ENCODE peak calls at places on chromosomes 1 and 21, in four cellular contexts. J, I, E and M are unnamed samples.

GRCh38 chr1:109767596-109768334 is 4.0 kb upstream of the EPS8L3 start:
- DNase-seq in J (peak; percentile 9), I (no peak), E (no peak), M (no peak)

GRCh38 chr1:37234941-37235418 is 200.7 kb upstream of the GRIK3 start:
- DNase-seq in J (no peak), I (no peak), E (no peak), M (no peak)

GRCh38 chr1:10759413-10760200 is 36.8 kb downstream of the CASZ1 start:
- DNase-seq in J (no peak), I (no peak), E (no peak), M (no peak)

GRCh38 chr21:45091540-45092322 is 17.4 kb downstream of the ADARB1 start:
- DNase-seq in J (no peak), I (no peak), E (peak; percentile 27), M (no peak)

GRCh38 chr1:223140551-223140950 is 2.5 kb downstream of the TLR5 start:
- DNase-seq in J (no peak), I (no peak), E (no peak), M (no peak)

GRCh38 chr1:185245466-185245865 is 71.6 kb downstream of the IVNS1ABP start:
- DNase-seq in J (no peak), I (no peak), E (peak; percentile 28), M (no peak)

GRCh38 chr1:168507271-168507670 is 36.5 kb downstream of the XCL2 start:
- DNase-seq in J (no peak), I (no peak), E (no peak), M (peak; percentile 60)

GRCh38 chr1:109391626-109392025 is 6.1 kb downstream of the SORT1 start:
- DNase-seq in J (no peak), I (no peak), E (no peak), M (no peak)

GRCh38 chr1:78071696-78072095 is 25.9 kb downstream of the GIPC2 start:
- DNase-seq in J (no peak), I (no peak), E (no peak), M (peak; percentile 90)

GRCh38 chr1:202802998-202803932 is 5.0 kb downstream of the KDM5B start:
- DNase-seq in J (no peak), I (no peak), E (peak; percentile 69), M (peak; percentile 69)

GRCh38 chr1:19831441-19831840 is 16.4 kb upstream of the RNF186 start:
- DNase-seq in J (no peak), I (no peak), E (no peak), M (no peak)

GRCh38 chr1:178612261-178612660 is 99.4 kb downstream of the TEX35 start:
- DNase-seq in J (no peak), I (no peak), E (peak; percentile 82), M (no peak)

GRCh38 chr1:67535474-67535873 is 105.3 kb upstream of the SERBP1 start:
- DNase-seq in J (peak; percentile 72), I (peak; percentile 82), E (peak; percentile 92), M (peak; percentile 95)

GRCh38 chr1:165342588-165342987 is 13.9 kb downstream of the LMX1A start:
- DNase-seq in J (no peak), I (no peak), E (no peak), M (peak; percentile 59)

GRCh38 chr1:25817840-25818501 is 1.8 kb upstream of the MTFR1L start:
- DNase-seq in J (no peak), I (no peak), E (no peak), M (peak; percentile 50)

GRCh38 chr1:247366926-247367325 is 35.3 kb upstream of the ZNF496 start:
- DNase-seq in J (no peak), I (no peak), E (no peak), M (no peak)

GRCh38 chr1:235835226-235835625 is 31.5 kb downstream of the LYST start:
- DNase-seq in J (peak; percentile 49), I (no peak), E (peak; percentile 46), M (no peak)

GRCh38 chr1:223683586-223684487 is 18.3 kb upstream of the CAPN8 start:
- DNase-seq in J (peak; percentile 51), I (no peak), E (peak; percentile 66), M (peak; percentile 71)

GRCh38 chr1:193476748-193477147 is 290.3 kb upstream of the B3GALT2 start:
- DNase-seq in J (no peak), I (no peak), E (no peak), M (no peak)

GRCh38 chr1:192559115-192560006 is 16.2 kb upstream of the RGS1 start:
- DNase-seq in J (no peak), I (no peak), E (peak; percentile 96), M (peak; percentile 88)

GRCh38 chr1:191537030-191537429 is 621.2 kb upstream of the RGS18 start:
- DNase-seq in J (no peak), I (no peak), E (no peak), M (no peak)
- TF ChIP-seq CTCF in J (no peak), I (no peak), E (no peak), M (no peak)

GRCh38 chr1:152000989-152001630 is 7.5 kb upstream of the S100A10 start:
- DNase-seq in J (peak; percentile 43), I (peak; percentile 41), E (no peak), M (peak; percentile 93)
- H3K4me3 ChIP-seq in J (no peak overlapping the region), I (no peak overlapping the region), E (no peak overlapping the region), M (no peak overlapping the region)

DNA sequence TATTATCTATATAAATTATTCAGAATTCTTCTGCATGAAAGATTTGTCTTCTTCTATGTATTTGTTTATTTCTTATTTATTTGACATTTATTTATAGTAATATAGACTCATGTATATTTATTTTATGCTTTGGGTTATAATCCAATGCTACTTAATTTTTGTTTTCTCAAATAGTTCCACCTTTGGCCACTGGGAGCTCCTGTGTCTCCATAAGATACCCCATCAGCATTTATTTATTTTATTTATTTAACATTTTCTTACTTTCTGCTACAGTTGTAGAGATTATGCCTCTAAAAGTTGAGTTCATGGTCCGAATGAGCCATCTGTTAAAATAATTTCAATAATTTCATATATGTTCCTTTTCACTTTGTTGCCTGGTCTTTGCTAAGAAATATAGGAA is 289.4 kb downstream of the ADGRL2 start:
- DNase-seq in J (no peak), I (no peak), E (peak; percentile 48), M (peak; percentile 30)
- TF ChIP-seq CTCF in J (peak; percentile 19), I (no peak), E (peak; percentile 59), M (peak; percentile 66)

GRCh38 chr1:45800899-45801298 is 2.5 kb upstream of the MAST2 start:
- DNase-seq in J (no peak), I (no peak), E (no peak), M (no peak)

GRCh38 chr1:45806129-45806528 is 2.7 kb downstream of the MAST2 start:
- DNase-seq in J (no peak), I (no peak), E (no peak), M (no peak)

GRCh38 chr1:45803299-45803780 is at the start of gene MAST2:
- DNase-seq in J (peak; percentile 94), I (peak; percentile 81), E (peak; percentile 88), M (peak; percentile 89)

GRCh38 chr1:45802343-45803298 is 791 bp upstream of the MAST2 start:
- DNase-seq in J (peak; percentile 79), I (peak; percentile 84), E (peak; percentile 98), M (peak; percentile 87)

GRCh38 chr1:45804671-45804973 is 1.2 kb downstream of the MAST2 start:
- DNase-seq in J (no peak), I (no peak), E (no peak), M (no peak)
- H3K4me3 ChIP-seq in J (no peak overlapping the region), I (no peak overlapping the region), E (peak overlapping the region; percentile 69), M (peak overlapping the region; percentile 72)

GRCh38 chr1:2821970-2822620 is 20.6 kb upstream of the TTC34 start:
- DNase-seq in J (peak; percentile 61), I (no peak), E (no peak), M (no peak)
- TF ChIP-seq CTCF in J (peak; percentile 66), I (no peak), E (no peak), M (no peak)

GRCh38 chr1:61120998-61121397 is 38.6 kb downstream of the NFIA start:
- DNase-seq in J (no peak), I (no peak), E (peak; percentile 82), M (peak; percentile 62)
- H3K4me3 ChIP-seq in J (no peak overlapping the region), I (no peak overlapping the region), E (no peak overlapping the region), M (no peak overlapping the region)